ENCODE peak calls at places on chromosomes 2 and 18, in seven cellular contexts. V is PC-9; J is psoas muscle; U is left ventricle myocardium inferior; Z is substantia nigra; B is CD8-positive, alpha-beta T cell; W is cardiac muscle cell. N is an unnamed sample.

GRCh38 chr2:8264981-8265380 is 416.9 kb upstream of the ID2 start:
- DNase-seq in V (no peak), J (no peak), U (no peak), Z (no peak), B (no peak), W (no peak), N (no peak)

GRCh38 chr18:33839452-33840225 is 261.6 kb downstream of the ASXL3 start:
- DNase-seq in V (no peak), J (peak; percentile 14), U (no peak), Z (no peak), B (no peak), W (peak; percentile 61), N (no peak)

GRCh38 chr2:139031722-139032121 is 251.5 kb upstream of the NXPH2 start:
- DNase-seq in V (no peak), J (no peak), U (peak; percentile 7), Z (no peak), B (no peak), W (peak; percentile 20), N (no peak)

GRCh38 chr2:108449410-108450200 is 599 bp downstream of the GCC2 start:
- DNase-seq in V (no peak), J (no peak), U (no peak), Z (no peak), B (peak; percentile 6), W (peak; percentile 47), N (no peak)

GRCh38 chr2:33788044-33788443 is 188.9 kb upstream of the FAM98A start:
- DNase-seq in V (no peak), J (no peak), U (no peak), Z (no peak), B (no peak), W (no peak), N (no peak)

GRCh38 chr2:218893349-218894167 is 12.9 kb downstream of the WNT10A start:
- DNase-seq in V (no peak), J (no peak), U (no peak), Z (no peak), B (no peak), W (no peak), N (no peak)

GRCh38 chr2:147108553-147108952 is 736.3 kb upstream of the ACVR2A start:
- DNase-seq in V (no peak), J (no peak), U (no peak), Z (no peak), B (no peak), W (peak; percentile 27), N (no peak)

GRCh38 chr2:194319222-194319992 is 1337.6 kb upstream of the SLC39A10 start:
- DNase-seq in V (no peak), J (no peak), U (no peak), Z (no peak), B (no peak), W (no peak), N (no peak)

GRCh38 chr2:158600155-158600802 is 143.5 kb downstream of the PKP4 start:
- DNase-seq in V (peak; percentile 34), J (peak; percentile 41), U (peak; percentile 33), Z (no peak), B (no peak), W (peak; percentile 92), N (no peak)

GRCh38 chr18:11859903-11860407 is 8.7 kb downstream of the CHMP1B start:
- DNase-seq in V (peak; percentile 97), J (no peak), U (no peak), Z (no peak), B (no peak), W (peak; percentile 52), N (no peak)

GRCh38 chr2:26088038-26088643 is 54.3 kb downstream of the RAB10 start:
- DNase-seq in V (no peak), J (no peak), U (no peak), Z (no peak), B (no peak), W (peak; percentile 44), N (no peak)

GRCh38 chr2:47225061-47225783 is 70.1 kb upstream of the STPG4 start:
- DNase-seq in V (peak; percentile 81), J (peak; percentile 83), U (peak; percentile 73), Z (no peak), B (no peak), W (peak; percentile 95), N (no peak)
- H3K27ac ChIP-seq in V (no peak overlapping the region), J (peak overlapping the region; percentile 70), U (peak overlapping the region; percentile 50), Z (no peak overlapping the region), B (no peak overlapping the region), W (peak overlapping the region; percentile 73), N (no peak overlapping the region)

DNA sequence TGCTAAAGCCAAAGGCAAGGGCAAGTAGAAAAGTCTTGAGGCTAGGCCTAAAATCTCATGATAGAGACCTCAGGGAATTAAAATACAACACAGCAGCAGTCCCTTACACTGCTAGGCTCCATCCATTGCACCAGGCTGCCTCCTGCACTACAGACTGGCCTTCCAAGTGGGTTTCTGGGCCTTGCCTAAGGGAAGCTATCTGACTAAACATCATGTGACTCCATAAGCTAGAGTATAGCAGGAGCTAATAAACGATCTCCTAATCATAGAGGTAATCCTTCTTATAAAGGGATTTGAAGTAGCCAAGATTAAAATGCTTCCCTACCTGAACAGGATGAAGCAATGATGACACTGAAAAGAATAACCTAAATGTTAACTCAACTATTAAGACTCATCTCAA is 77.6 kb upstream of the NFU1 start:
- DNase-seq in V (no peak), J (no peak), U (no peak), Z (no peak), B (no peak), W (peak; percentile 21), N (no peak)
- H3K27ac ChIP-seq in V (no peak overlapping the region), J (no peak overlapping the region), U (peak overlapping the region; percentile 29), Z (peak overlapping the region; percentile 79), B (no peak overlapping the region), W (no peak overlapping the region), N (peak overlapping the region; percentile 85)

GRCh38 chr18:48314694-48315093 is 94.5 kb downstream of the ZBTB7C start:
- DNase-seq in V (no peak), J (no peak), U (no peak), Z (no peak), B (no peak), W (no peak), N (no peak)
- H3K27ac ChIP-seq in V (no peak overlapping the region), J (no peak overlapping the region), U (no peak overlapping the region), Z (no peak overlapping the region), B (no peak overlapping the region), W (no peak overlapping the region), N (no peak overlapping the region)

DNA sequence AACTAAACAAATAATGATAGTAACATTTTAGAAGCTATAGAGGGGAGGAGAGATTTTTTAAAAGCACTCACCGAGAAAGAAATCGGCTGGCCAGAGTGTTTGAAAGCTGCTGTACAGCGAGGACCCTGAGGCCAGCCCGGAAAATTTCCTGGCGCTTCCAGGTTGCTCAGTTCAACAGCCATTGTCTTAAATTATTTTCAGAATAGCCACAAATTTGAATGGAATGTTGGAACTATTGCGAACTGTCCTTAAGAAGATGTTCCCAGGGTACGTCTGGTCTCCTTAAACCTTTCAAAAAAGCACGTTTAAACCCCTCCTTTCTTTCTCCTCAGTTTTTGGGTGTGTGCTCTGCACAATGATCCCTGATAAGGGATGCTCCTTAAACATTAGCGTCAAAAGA is 14.4 kb upstream of the LPIN2 start:
- DNase-seq in V (no peak), J (no peak), U (no peak), Z (no peak), B (no peak), W (no peak), N (no peak)
- H3K27ac ChIP-seq in V (no peak overlapping the region), J (no peak overlapping the region), U (peak overlapping the region; percentile 56), Z (no peak overlapping the region), B (no peak overlapping the region), W (peak overlapping the region; percentile 97), N (no peak overlapping the region)

DNA sequence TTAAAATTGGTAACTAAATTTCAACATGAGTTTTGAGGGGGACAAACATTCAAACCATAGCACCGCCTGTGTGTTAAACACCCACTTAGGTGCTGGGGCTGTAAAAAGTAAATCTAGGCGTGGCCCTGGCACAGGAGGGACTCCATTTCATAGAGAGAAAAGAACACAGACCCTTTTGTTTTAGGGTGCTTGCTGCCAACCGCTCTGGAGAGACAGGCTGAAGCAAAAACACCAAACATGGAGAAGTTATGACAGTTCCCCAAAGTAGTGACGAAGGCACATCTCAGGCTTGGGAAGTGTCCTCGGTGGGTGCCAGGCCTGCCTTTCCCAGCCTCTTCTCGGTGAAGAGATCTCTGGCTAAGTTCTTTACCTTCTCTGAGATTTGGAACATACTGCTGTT is 5.1 kb downstream of the ACTG2 start:
- DNase-seq in V (no peak), J (no peak), U (no peak), Z (no peak), B (no peak), W (no peak), N (no peak)
- H3K27ac ChIP-seq in V (no peak overlapping the region), J (no peak overlapping the region), U (no peak overlapping the region), Z (no peak overlapping the region), B (no peak overlapping the region), W (no peak overlapping the region), N (no peak overlapping the region)

N was measured in caudate nucleus.